ENCODE peak calls at places on chromosomes 5 and 9, in five cellular contexts. Y, R, N, O and A are unnamed samples.

GRCh38 chr5:56402273-56403223 is 169.4 kb upstream of the ANKRD55 start:
- DNase-seq in N (no peak), O (no peak), Y (peak; percentile 35), R (no peak), A (no peak)

GRCh38 chr9:20788526-20789421 is 104.7 kb downstream of the FOCAD start:
- DNase-seq in R (no peak), O (no peak), Y (peak; percentile 10), N (no peak), A (peak; percentile 92)

GRCh38 chr5:7534505-7534904 is 138.6 kb downstream of the ADCY2 start:
- DNase-seq in R (no peak), O (no peak), N (no peak), Y (no peak), A (no peak)

GRCh38 chr5:1889321-1890065 is 6.8 kb upstream of the IRX4 start:
- DNase-seq in N (no peak), R (no peak), O (no peak), Y (no peak), A (no peak)

GRCh38 chr5:150781706-150782614 is 3.4 kb downstream of the SMIM3 start:
- DNase-seq in R (no peak), O (no peak), N (no peak), Y (no peak), A (no peak)

GRCh38 chr5:74382864-74383618 is 257.5 kb downstream of the ENC1 start:
- DNase-seq in N (no peak), O (no peak), R (no peak), Y (peak; percentile 19), A (no peak)

GRCh38 chr9:111843971-111844370 is 49.2 kb upstream of the SHOC1 start:
- DNase-seq in Y (no peak), O (no peak), N (no peak), R (no peak), A (peak; percentile 57)

GRCh38 chr9:38254151-38254550 is 138.4 kb upstream of the ALDH1B1 start:
- DNase-seq in N (no peak), O (no peak), Y (no peak), R (no peak), A (no peak)

GRCh38 chr9:14908221-14909206 is 1.7 kb downstream of the FREM1 start:
- DNase-seq in R (no peak), N (no peak), Y (no peak), O (peak; percentile 16), A (no peak)

GRCh38 chr9:88816141-88816540 is 175.1 kb upstream of the S1PR3 start:
- DNase-seq in N (no peak), O (no peak), R (no peak), Y (no peak), A (no peak)

GRCh38 chr9:110135858-110136257 is 72.1 kb downstream of the C9orf152 start:
- DNase-seq in O (no peak), Y (no peak), R (no peak), N (no peak), A (no peak)

GRCh38 chr5:149966901-149967419 is 6.4 kb downstream of the SLC26A2 start:
- DNase-seq in N (no peak), Y (no peak), O (no peak), R (no peak), A (no peak)

GRCh38 chr9:101508203-101508602 is 25.4 kb upstream of the RNF20 start:
- DNase-seq in Y (no peak), R (no peak), O (no peak), N (no peak), A (no peak)

GRCh38 chr5:81393783-81394718 is at the start of gene ACOT12:
- DNase-seq in Y (peak; percentile 73), O (no peak), N (no peak), R (no peak), A (no peak)

GRCh38 chr5:759111-759741 is 25.3 kb downstream of the ZDHHC11B start:
- DNase-seq in R (no peak), N (no peak), O (peak; percentile 25), Y (peak; percentile 58), A (no peak)

GRCh38 chr5:181205735-181206401 is 872 bp upstream of the TRIM7 start:
- DNase-seq in N (no peak), Y (no peak), O (no peak), R (no peak), A (no peak)

GRCh38 chr9:98132806-98133631 is 14.0 kb upstream of the TRIM14 start:
- DNase-seq in Y (no peak), R (no peak), O (no peak), N (no peak), A (no peak)

DNA sequence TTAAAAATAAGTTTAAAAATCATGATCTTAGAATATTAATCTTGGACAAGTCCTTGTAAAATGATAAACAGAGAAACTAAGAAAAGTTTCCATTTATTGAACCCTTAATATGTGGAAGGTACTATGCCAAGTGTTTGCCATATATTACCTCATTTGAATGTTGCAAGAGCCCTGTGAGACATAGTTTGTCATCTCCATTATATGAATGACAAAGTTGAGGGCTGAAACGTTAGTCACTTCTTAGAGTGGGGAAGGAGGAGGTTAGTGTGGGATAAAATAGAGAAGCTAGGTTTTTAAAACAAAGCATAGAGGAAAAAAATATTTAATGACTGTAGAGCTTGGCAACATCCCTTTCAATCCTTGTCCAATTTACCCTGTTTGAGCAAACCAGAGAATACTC is 2.0 kb downstream of the TNC start:
- DNase-seq in Y (no peak), R (peak; percentile 16), N (no peak), O (no peak), A (no peak)
- H3K9ac ChIP-seq in Y (peak overlapping the region; percentile 89), R (no peak overlapping the region), N (no peak overlapping the region), O (no peak overlapping the region), A (no peak overlapping the region)

DNA sequence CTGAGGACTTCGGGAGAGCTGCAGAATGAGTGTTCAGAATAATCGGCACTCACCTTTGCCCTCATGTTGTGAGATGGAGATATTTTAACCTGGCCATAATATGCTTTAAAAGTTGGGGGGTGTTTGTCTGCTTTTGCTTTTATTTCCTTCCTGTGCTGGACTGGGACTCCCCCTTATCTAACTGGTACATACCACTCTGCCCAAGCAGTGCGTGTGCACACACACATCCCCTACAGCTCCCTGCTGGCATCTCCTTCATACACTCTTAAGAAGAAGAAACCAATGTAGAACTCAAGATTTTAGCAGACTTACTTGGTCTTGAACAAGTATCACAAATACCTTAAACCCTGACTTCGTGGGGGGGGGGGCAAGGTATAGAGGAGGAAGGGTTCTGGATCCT is 146.2 kb upstream of the DMRT1 start:
- DNase-seq in Y (no peak), R (no peak), O (no peak), N (no peak), A (no peak)
- H3K4me1 ChIP-seq in Y (peaks cover 32% of the 10 kb centered on the region), R (peaks cover 4% of the 10 kb centered on the region), O (no peaks in the 10 kb centered on the region), N (peaks cover 16% of the 10 kb centered on the region), A (peaks cover 69% of the 10 kb centered on the region)

DNA sequence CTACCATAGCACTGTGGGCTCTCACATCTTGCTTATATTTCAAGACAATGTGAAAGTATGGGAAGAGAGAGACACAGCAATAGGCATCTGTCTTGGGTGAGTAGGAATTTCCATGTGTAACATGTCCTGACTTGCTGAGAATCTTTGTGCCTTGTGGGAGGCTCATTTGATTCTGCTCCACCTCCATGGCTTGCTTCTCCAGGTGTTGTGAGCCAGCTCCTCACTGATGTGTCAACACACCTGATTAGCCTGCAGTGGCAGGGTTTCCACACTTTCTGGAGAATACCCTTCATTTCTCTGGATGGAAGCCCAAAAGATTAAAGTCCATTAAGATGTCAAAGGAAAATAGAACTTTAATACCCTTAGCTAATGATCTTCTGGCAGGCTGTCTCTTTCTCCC is 613.6 kb downstream of the ZNF608 start:
- DNase-seq in N (no peak), Y (no peak), O (no peak), R (no peak), A (no peak)
- TF ChIP-seq MAX in N (no peak), Y (no peak), O (no peak), R (no peak), A (no peak)

DNA sequence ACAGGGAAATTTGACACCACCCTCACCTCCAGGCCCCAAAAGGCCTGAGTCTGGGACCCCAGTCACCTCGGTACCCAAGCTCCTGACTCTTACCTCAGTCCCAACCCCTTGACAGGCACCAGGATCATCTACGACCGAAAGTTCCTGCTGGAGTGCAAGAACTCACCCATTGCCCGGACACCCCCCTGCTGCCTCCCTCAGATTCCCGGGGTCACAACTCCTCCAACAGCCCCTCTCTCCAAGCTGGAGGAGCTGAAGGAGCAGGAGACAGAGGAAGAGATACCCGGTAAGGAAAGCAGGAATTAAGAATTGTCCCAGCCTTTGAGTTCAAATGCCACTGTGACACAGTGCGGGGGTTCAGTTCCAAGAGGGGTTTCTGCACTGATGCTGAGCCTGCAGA is 1.3 kb downstream of the EIF4EBP3 start:
- DNase-seq in N (no peak), R (no peak), O (no peak), Y (no peak), A (no peak)
- H3K9ac ChIP-seq in N (peak overlapping the region; percentile 5), R (no peak overlapping the region), O (peak overlapping the region; percentile 58), Y (no peak overlapping the region), A (no peak overlapping the region)